ENCODE peak calls at places on chromosomes 16 and 17, in nine cellular contexts. C is astrocyte; K is GM04504; Z is GM10248; O is stimulated activated CD4-positive, alpha-beta T cell treated with anti-CD3 and anti-CD28 coated beads, Interleukin-4, amount 100 ng/mL, for 1 hour; P is choroid plexus epithelial cell; A is NCI-H748 treated with DMSO at 0.1 percent for 48 hours; X is T follicular helper cell; S is dermis blood vessel endothelial cell. D is an unnamed sample.

GRCh38 chr16:66476328-66477027 is 49.4 kb downstream of the BEAN1 start:
- DNase-seq in C (no peak), K (no peak), Z (peak; percentile 55), O (peak; percentile 57), P (peak; percentile 64), A (no peak), X (peak; percentile 10), S (peak; percentile 24), D (no peak)

GRCh38 chr17:40487371-40488020 is 13.9 kb downstream of the TNS4 start:
- DNase-seq in C (no peak), K (no peak), Z (no peak), O (no peak), P (no peak), A (no peak), X (no peak), S (no peak), D (no peak)

GRCh38 chr16:14302399-14303181 is 231.5 kb downstream of the MRTFB start:
- DNase-seq in C (no peak), K (no peak), Z (peak; percentile 50), O (peak; percentile 27), P (peak; percentile 12), A (no peak), X (no peak), S (peak; percentile 24), D (no peak)

GRCh38 chr17:48012151-48012520 is 25.5 kb downstream of the COPZ2 start:
- DNase-seq in C (no peak), K (no peak), Z (peak; percentile 89), O (peak; percentile 62), P (peak; percentile 37), A (peak; percentile 90), X (peak; percentile 56), S (peak; percentile 39), D (no peak)

GRCh38 chr16:76277099-76278030 is at the start of gene CNTNAP4:
- DNase-seq in C (no peak), K (no peak), Z (no peak), O (no peak), P (no peak), A (peak; percentile 35), X (no peak), S (no peak), D (peak; percentile 16)

GRCh38 chr16:48184681-48185080 is 28.9 kb upstream of the ABCC12 start:
- DNase-seq in C (no peak), K (no peak), Z (no peak), O (no peak), P (no peak), A (no peak), X (no peak), S (no peak), D (no peak)

GRCh38 chr16:74951206-74951605 is 33.7 kb downstream of the WDR59 start:
- DNase-seq in C (no peak), K (no peak), Z (no peak), O (no peak), P (no peak), A (no peak), X (no peak), S (no peak), D (no peak)

GRCh38 chr16:72658888-72659717 is 388.8 kb downstream of the ZFHX3 start:
- DNase-seq in C (peak; percentile 58), K (no peak), Z (no peak), O (no peak), P (peak; percentile 54), A (no peak), X (no peak), S (no peak), D (no peak)

GRCh38 chr17:50640701-50641338 is 6.1 kb downstream of the ABCC3 start:
- DNase-seq in C (no peak), K (no peak), Z (no peak), O (no peak), P (peak; percentile 17), A (no peak), X (no peak), S (peak; percentile 52), D (no peak)

GRCh38 chr17:17497845-17498520 is 1.8 kb upstream of the RASD1 start:
- DNase-seq in C (no peak), K (no peak), Z (no peak), O (no peak), P (no peak), A (no peak), X (no peak), S (no peak), D (no peak)

GRCh38 chr17:15469260-15469659 is 1.8 kb upstream of the CDRT4 start:
- DNase-seq in C (peak; percentile 95), K (no peak), Z (no peak), O (no peak), P (peak; percentile 92), A (no peak), X (no peak), S (peak; percentile 97), D (no peak)

GRCh38 chr16:85750827-85751641 is at the start of gene C16orf74:
- DNase-seq in C (no peak), K (no peak), Z (peak; percentile 77), O (peak; percentile 13), P (peak; percentile 50), A (no peak), X (no peak), S (peak; percentile 68), D (no peak)

GRCh38 chr17:55394357-55395021 is 27.1 kb downstream of the MMD start:
- DNase-seq in C (no peak), K (no peak), Z (no peak), O (no peak), P (no peak), A (no peak), X (no peak), S (no peak), D (no peak)

GRCh38 chr17:47694818-47695663 is 1.1 kb downstream of the TBKBP1 start:
- DNase-seq in C (peak; percentile 28), K (no peak), Z (peak; percentile 50), O (peak; percentile 73), P (peak; percentile 30), A (no peak), X (no peak), S (peak; percentile 60), D (no peak)

GRCh38 chr16:51592013-51592501 is 441.0 kb upstream of the SALL1 start:
- DNase-seq in C (no peak), K (no peak), Z (no peak), O (no peak), P (no peak), A (peak; percentile 15), X (no peak), S (peak; percentile 3), D (no peak)

GRCh38 chr16:30927789-30928378 is 4.5 kb downstream of the FBXL19 start:
- DNase-seq in C (peak; percentile 14), K (no peak), Z (no peak), O (peak; percentile 48), P (peak; percentile 64), A (peak; percentile 7), X (no peak), S (peak; percentile 56), D (no peak)

GRCh38 chr17:48192321-48192731 is 84.8 kb downstream of the SNX11 start:
- DNase-seq in C (no peak), K (no peak), Z (no peak), O (no peak), P (no peak), A (no peak), X (no peak), S (no peak), D (no peak)

GRCh38 chr17:47742319-47743181 is 9.5 kb downstream of the TBX21 start:
- DNase-seq in C (no peak), K (no peak), Z (peak; percentile 57), O (peak; percentile 53), P (no peak), A (no peak), X (peak; percentile 28), S (peak; percentile 28), D (no peak)

GRCh38 chr17:50845260-50846147 is 10.1 kb downstream of the WFIKKN2 start:
- DNase-seq in C (peak; percentile 14), K (no peak), Z (no peak), O (no peak), P (peak; percentile 52), A (no peak), X (no peak), S (no peak), D (no peak)

GRCh38 chr17:30237296-30238002 is 2.0 kb upstream of the SLC6A4 start:
- DNase-seq in C (no peak), K (no peak), Z (no peak), O (no peak), P (no peak), A (no peak), X (no peak), S (no peak), D (no peak)

GRCh38 chr17:74715144-74715543 is 2.4 kb upstream of the CD300LF start:
- DNase-seq in C (peak; percentile 16), K (no peak), Z (peak; percentile 9), O (no peak), P (no peak), A (no peak), X (no peak), S (no peak), D (no peak)

GRCh38 chr16:57600952-57601580 is 27.4 kb upstream of the ADGRG1 start:
- DNase-seq in C (no peak), K (no peak), Z (no peak), O (no peak), P (no peak), A (no peak), X (no peak), S (no peak), D (no peak)

GRCh38 chr16:11258553-11259287 is 2.7 kb upstream of the SOCS1 start:
- DNase-seq in C (no peak), K (no peak), Z (peak; percentile 84), O (peak; percentile 22), P (peak; percentile 37), A (no peak), X (no peak), S (no peak), D (no peak)

D was measured in H4.